ENCODE peak calls at places on chromosomes 5 and 9, in six cellular contexts. A, S, C, V, G and U are unnamed samples.

GRCh38 chr5:125575561-125576504 is 829.4 kb upstream of the ZNF608 start:
- DNase-seq in C (no peak), A (no peak), S (no peak), V (peak; percentile 24), G (peak; percentile 79), U (peak; percentile 43)

GRCh38 chr5:172909931-172910502 is 49.2 kb upstream of the RPL26L1 start:
- DNase-seq in G (no peak), A (no peak), C (no peak), V (no peak), S (peak; percentile 95), U (peak; percentile 82)

GRCh38 chr5:23242891-23243290 is 264.5 kb upstream of the PRDM9 start:
- DNase-seq in C (no peak), G (no peak), V (no peak), S (no peak), A (no peak), U (no peak)

GRCh38 chr9:76758476-76758875 is 5.8 kb upstream of the PCA3 start:
- DNase-seq in V (no peak), G (no peak), S (no peak), A (no peak), C (no peak), U (peak; percentile 1)

GRCh38 chr5:176948458-176948857 is 49.3 kb upstream of the HK3 start:
- DNase-seq in G (no peak), A (no peak), S (no peak), C (no peak), V (no peak), U (no peak)

GRCh38 chr5:76256116-76256889 is 146.8 kb upstream of the IQGAP2 start:
- DNase-seq in G (no peak), V (peak; percentile 86), C (peak; percentile 60), S (peak; percentile 64), A (peak; percentile 56), U (peak; percentile 53)

GRCh38 chr9:128550770-128551651 is 1.4 kb upstream of the SPTAN1 start:
- DNase-seq in G (peak; percentile 54), V (no peak), C (no peak), A (peak; percentile 49), S (peak; percentile 41), U (peak; percentile 54)

GRCh38 chr5:115778417-115778816 is 38.0 kb downstream of the CDO1 start:
- DNase-seq in S (no peak), A (no peak), G (no peak), V (no peak), C (no peak), U (no peak)

GRCh38 chr5:172834570-172835245 is 657 bp downstream of the ERGIC1 start:
- DNase-seq in S (no peak), C (no peak), G (no peak), A (no peak), V (peak; percentile 7), U (no peak)

DNA sequence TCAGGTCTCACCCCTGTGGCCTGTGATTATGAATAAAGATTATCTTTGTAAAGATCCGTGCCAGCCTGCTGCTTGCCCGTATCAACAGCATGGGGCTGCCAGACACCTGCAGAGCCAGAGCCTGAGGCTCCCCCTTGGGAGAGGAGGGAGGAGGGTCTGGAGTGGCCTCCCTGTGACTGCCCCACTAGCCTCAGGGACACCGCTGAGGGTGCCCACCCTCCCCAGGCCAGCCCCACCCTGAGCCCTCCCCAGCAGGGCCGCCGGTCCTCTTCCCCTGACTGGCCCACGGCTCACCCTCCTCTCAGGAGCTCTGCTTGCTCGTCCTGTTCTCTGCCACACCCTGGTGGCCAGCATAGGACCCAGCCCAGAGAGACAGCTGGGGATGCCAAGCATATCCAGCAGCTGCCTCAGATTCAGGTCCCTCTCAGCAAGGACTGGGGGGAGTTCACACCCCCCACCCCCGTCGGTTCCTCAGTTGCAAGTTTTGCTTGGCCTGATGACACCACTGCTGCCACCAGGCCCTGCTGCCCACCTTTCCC is 1.9 kb downstream of the SSNA1 start:
- DNase-seq in A (no peak), C (no peak), S (no peak), G (no peak), V (no peak), U (no peak)
- TF ChIP-seq CTCF in A (no peak), C (no peak), S (no peak), G (no peak), V (no peak), U (no peak)

DNA sequence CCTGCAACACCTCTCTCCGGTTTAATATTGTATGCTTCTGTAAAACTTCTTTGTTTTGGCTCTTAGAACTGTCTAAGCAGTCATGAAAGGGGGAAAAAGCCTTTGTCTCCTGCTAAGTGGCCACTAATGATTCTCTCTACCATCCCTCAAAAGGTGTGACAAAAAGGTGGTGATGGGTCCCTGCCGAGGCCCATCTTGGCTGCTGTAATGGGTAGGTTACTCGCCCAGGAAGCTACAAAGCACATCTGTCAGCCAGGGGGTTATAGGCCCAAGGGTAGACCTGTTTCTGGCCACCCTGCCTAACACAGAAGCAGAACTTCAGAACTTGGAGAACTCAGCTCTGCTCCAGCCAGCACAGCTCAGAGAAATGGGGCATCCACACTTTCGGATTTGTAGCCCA is 1.6 kb downstream of the FAM219A start:
- DNase-seq in S (no peak), V (no peak), G (no peak), A (no peak), C (no peak), U (no peak)
- H3K4me3 ChIP-seq in S (peak overlapping the region; percentile 78), V (peak overlapping the region; percentile 90), G (peak overlapping the region; percentile 96), A (peak overlapping the region; percentile 90), C (peak overlapping the region; percentile 68), U (peak overlapping the region; percentile 85)

GRCh38 chr9:19199012-19199411 is 31.5 kb upstream of the DENND4C start:
- DNase-seq in G (no peak), C (no peak), S (no peak), A (no peak), V (no peak), U (no peak)

GRCh38 chr9:19198406-19198805 is 32.1 kb upstream of the DENND4C start:
- DNase-seq in S (no peak), G (no peak), A (no peak), C (no peak), V (no peak), U (no peak)

GRCh38 chr9:19203058-19203457 is 27.4 kb upstream of the DENND4C start:
- DNase-seq in G (no peak), S (no peak), C (no peak), V (no peak), A (no peak), U (no peak)

GRCh38 chr9:19201899-19202891 is 28.3 kb upstream of the DENND4C start:
- DNase-seq in V (no peak), G (no peak), A (no peak), C (no peak), S (no peak), U (no peak)

GRCh38 chr9:19200234-19200633 is 30.3 kb upstream of the DENND4C start:
- DNase-seq in A (no peak), V (no peak), S (no peak), C (no peak), G (no peak), U (no peak)
- TF ChIP-seq CTCF in A (no peak), V (no peak), S (no peak), C (no peak), G (no peak), U (no peak)

DNA sequence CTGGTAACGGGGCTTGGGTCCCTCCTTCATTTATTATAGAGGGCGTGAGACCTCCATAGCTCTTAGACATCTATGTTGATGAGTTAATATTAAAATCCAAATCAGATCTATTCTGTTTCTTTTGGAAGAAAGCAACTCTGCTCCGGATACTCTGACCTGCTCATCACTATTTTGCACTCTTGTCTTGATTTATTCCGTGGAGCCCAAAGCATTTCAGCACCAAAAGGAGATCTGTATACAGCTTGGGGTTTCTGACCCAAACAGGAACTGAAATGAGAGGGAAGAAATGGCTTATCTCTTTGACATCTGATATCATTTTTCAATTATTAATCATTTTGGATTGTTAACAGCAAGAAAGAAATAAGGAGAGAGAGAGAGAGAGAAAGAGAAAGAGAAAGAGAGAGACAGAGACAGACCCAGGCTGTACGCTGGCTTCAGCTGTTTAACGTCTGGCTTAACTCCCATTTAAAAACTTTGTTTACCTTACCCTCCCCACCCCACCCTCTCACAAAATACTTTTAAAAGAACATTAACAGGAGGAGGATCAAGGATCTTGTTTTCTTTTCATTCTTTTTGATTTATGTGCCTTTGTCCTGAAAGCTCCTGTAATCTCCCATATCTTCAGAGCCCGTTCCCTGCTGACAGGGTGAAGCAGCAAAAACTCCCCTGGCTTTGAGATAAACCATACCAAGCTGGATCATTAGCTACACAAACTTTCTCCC is 231.4 kb upstream of the TUT7 start:
- DNase-seq in G (no peak), V (no peak), A (no peak), S (peak; percentile 15), C (no peak), U (peak; percentile 35)
- H3K4me3 ChIP-seq in G (no peak overlapping the region), V (no peak overlapping the region), A (no peak overlapping the region), S (peak overlapping the region; percentile 23), C (no peak overlapping the region), U (peak overlapping the region; percentile 12)

DNA sequence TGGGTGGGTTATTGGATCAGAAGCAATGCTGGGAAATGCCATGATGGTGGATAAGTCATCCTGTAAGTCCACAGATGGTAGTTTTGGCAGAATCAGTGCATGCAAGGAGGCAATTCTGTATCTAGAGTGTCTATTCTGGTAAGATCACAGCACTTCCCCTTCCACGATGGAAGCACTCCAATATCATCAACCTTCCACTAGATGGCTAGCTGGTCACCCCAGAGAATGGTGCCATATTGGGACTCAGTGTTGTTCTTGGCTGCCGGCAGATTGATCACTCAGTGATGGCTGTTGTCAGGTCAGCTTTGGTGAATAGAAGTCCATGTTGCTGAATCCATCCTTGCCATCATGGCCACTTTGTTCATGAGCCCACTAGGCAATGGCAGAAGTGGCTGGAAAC is 553.5 kb downstream of the CSNK1G3 start:
- DNase-seq in V (no peak), G (no peak), S (peak; percentile 4), A (no peak), C (no peak), U (no peak)
- TF ChIP-seq CTCF in V (no peak), G (no peak), S (peak; percentile 8), A (no peak), C (no peak), U (no peak)

DNA sequence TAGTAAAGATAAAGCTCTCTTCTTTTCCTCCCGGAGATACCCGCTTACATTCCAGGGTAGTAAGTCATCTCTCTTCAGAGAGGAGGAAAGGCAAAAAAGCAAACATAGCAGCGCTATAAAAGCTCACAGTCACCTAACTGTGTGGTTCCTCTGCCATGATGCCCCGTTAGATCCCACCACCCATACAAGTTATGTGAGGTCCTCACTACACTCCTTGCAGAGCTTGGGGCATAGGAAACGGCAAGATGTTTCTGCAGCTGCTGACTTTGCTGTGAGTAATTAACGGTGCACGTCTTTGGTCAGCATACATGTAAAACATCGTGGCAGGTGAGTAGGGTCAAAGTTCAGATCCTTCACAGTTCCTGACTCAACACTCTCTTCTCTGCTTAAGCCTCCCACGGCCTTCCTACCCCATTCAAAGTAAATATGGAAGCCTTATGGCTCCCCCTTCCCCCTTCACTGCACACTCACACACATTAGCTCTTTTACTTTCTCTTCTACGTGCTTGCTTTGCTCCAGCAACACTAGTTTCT is 218.9 kb downstream of the DIRAS2 start:
- DNase-seq in C (no peak), G (no peak), A (no peak), S (no peak), V (no peak), U (peak; percentile 12)
- H3K4me3 ChIP-seq in C (no peak overlapping the region), G (no peak overlapping the region), A (no peak overlapping the region), S (no peak overlapping the region), V (no peak overlapping the region), U (no peak overlapping the region)

DNA sequence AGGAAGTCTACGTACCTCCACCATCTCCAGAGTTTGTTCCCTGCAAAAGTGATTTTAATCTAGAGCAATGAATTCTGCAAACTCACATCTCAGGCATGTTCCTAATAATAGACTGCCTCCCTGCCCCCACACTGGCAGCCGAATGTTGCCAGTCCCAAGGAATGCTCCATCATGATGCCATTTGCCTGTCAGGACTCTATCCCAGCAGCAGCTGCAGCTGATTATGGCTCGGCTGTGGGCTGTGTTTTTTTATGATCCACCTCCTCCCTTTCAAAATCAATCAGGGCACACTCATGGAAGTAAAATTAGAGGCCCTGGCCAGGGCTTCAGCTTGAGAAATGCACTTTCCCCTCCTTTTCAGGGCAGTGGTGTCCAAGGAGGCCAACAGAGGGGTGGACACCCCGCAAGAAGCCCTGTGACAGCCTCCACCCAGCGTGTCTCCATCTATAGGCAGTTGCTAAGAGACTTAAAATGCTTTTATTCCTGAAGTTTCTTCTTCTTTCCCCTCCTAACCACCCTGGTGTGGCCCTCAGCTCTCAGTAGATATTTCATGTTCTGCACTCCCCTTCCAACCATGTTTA is 176.7 kb upstream of the S1PR3 start:
- DNase-seq in G (peak; percentile 63), C (no peak), A (peak; percentile 77), V (peak; percentile 60), S (peak; percentile 92), U (peak; percentile 55)
- TF ChIP-seq CTCF in G (no peak), C (no peak), A (no peak), V (no peak), S (no peak), U (no peak)